ENCODE peak calls at places on chromosomes 7 and 10, in eight cellular contexts. One of them, this sample, is unnamed.

GRCh38 chr7:10793995-10794780 is 179.5 kb upstream of the PHF14 start:
- DNase-seq in IMR-90: no peak
- DNase-seq in kidney epithelial cell: no peak
- DNase-seq in BJ: no peak
- DNase-seq in foreskin fibroblast: no peak
- DNase-seq in Calu3: no peak
- DNase-seq in HFFc6: no peak
- DNase-seq in ovary: no peak
- DNase-seq in this sample: no peak

GRCh38 chr10:133520193-133520738 is 6.9 kb upstream of the CYP2E1 start:
- DNase-seq in BJ: peak; percentile 10
- DNase-seq in foreskin fibroblast: peak; percentile 49
- DNase-seq in kidney epithelial cell: no peak
- DNase-seq in Calu3: peak; percentile 94
- DNase-seq in IMR-90: peak; percentile 30
- DNase-seq in HFFc6: peak; percentile 38
- DNase-seq in ovary: peak; percentile 83
- DNase-seq in this sample: no peak

GRCh38 chr10:68600041-68600778 is 40.1 kb downstream of the TET1 start:
- DNase-seq in HFFc6: peak; percentile 82
- DNase-seq in foreskin fibroblast: peak; percentile 74
- DNase-seq in kidney epithelial cell: peak; percentile 49
- DNase-seq in BJ: peak; percentile 58
- DNase-seq in ovary: peak; percentile 53
- DNase-seq in IMR-90: peak; percentile 87
- DNase-seq in Calu3: peak; percentile 71
- DNase-seq in this sample: peak; percentile 42

GRCh38 chr10:133260895-133261725 is 15.6 kb downstream of the ADAM8 start:
- DNase-seq in foreskin fibroblast: no peak
- DNase-seq in ovary: peak; percentile 76
- DNase-seq in HFFc6: no peak
- DNase-seq in BJ: no peak
- DNase-seq in kidney epithelial cell: no peak
- DNase-seq in Calu3: peak; percentile 17
- DNase-seq in IMR-90: no peak
- DNase-seq in this sample: peak; percentile 43

GRCh38 chr10:34484164-34484563 is 330.9 kb downstream of the PARD3 start:
- DNase-seq in HFFc6: no peak
- DNase-seq in foreskin fibroblast: no peak
- DNase-seq in ovary: no peak
- DNase-seq in Calu3: no peak
- DNase-seq in IMR-90: no peak
- DNase-seq in BJ: no peak
- DNase-seq in kidney epithelial cell: no peak
- DNase-seq in this sample: no peak

GRCh38 chr7:129434846-129435318 is 650 bp downstream of the STRIP2 start:
- DNase-seq in kidney epithelial cell: no peak
- DNase-seq in IMR-90: peak; percentile 14
- DNase-seq in BJ: no peak
- DNase-seq in Calu3: peak; percentile 12
- DNase-seq in HFFc6: no peak
- DNase-seq in ovary: peak; percentile 37
- DNase-seq in foreskin fibroblast: peak; percentile 10
- DNase-seq in this sample: no peak

GRCh38 chr7:66296555-66296954 is 91.4 kb downstream of the TPST1 start:
- DNase-seq in IMR-90: peak; percentile 38
- DNase-seq in Calu3: no peak
- DNase-seq in kidney epithelial cell: no peak
- DNase-seq in HFFc6: no peak
- DNase-seq in foreskin fibroblast: peak; percentile 37
- DNase-seq in ovary: no peak
- DNase-seq in BJ: no peak
- DNase-seq in this sample: no peak

GRCh38 chr7:156935250-156935649 is 14.3 kb upstream of the NOM1 start:
- DNase-seq in ovary: no peak
- DNase-seq in Calu3: no peak
- DNase-seq in BJ: no peak
- DNase-seq in foreskin fibroblast: no peak
- DNase-seq in kidney epithelial cell: no peak
- DNase-seq in HFFc6: peak; percentile 19
- DNase-seq in IMR-90: peak; percentile 14
- DNase-seq in this sample: no peak

GRCh38 chr7:93231799-93232672 is at the start of gene VPS50:
- DNase-seq in IMR-90: peak; percentile 93
- DNase-seq in BJ: peak; percentile 88
- DNase-seq in Calu3: peak; percentile 94
- DNase-seq in foreskin fibroblast: peak; percentile 91
- DNase-seq in kidney epithelial cell: peak; percentile 89
- DNase-seq in ovary: peak; percentile 94
- DNase-seq in HFFc6: peak; percentile 94
- DNase-seq in this sample: peak; percentile 51
- TF ChIP-seq CTCF in IMR-90: no peak
- TF ChIP-seq CTCF in BJ: no peak
- TF ChIP-seq CTCF in Calu3: no peak
- TF ChIP-seq CTCF in foreskin fibroblast: no peak
- TF ChIP-seq CTCF in kidney epithelial cell: no peak
- TF ChIP-seq CTCF in ovary: no peak
- TF ChIP-seq CTCF in HFFc6: no peak
- TF ChIP-seq CTCF in this sample: no peak

GRCh38 chr10:96789571-96790108 is 42.5 kb upstream of the LCOR start:
- DNase-seq in Calu3: no peak
- DNase-seq in kidney epithelial cell: no peak
- DNase-seq in ovary: peak; percentile 41
- DNase-seq in HFFc6: no peak
- DNase-seq in IMR-90: no peak
- DNase-seq in foreskin fibroblast: no peak
- DNase-seq in BJ: no peak
- DNase-seq in this sample: no peak
- TF ChIP-seq CTCF in Calu3: no peak
- TF ChIP-seq CTCF in kidney epithelial cell: no peak
- TF ChIP-seq CTCF in ovary: no peak
- TF ChIP-seq CTCF in HFFc6: no peak
- TF ChIP-seq CTCF in IMR-90: no peak
- TF ChIP-seq CTCF in foreskin fibroblast: no peak
- TF ChIP-seq CTCF in BJ: no peak
- TF ChIP-seq CTCF in this sample: no peak

GRCh38 chr10:6327906-6328707 is 125.4 kb downstream of the PFKFB3 start:
- DNase-seq in IMR-90: no peak
- DNase-seq in ovary: no peak
- DNase-seq in Calu3: no peak
- DNase-seq in kidney epithelial cell: no peak
- DNase-seq in HFFc6: no peak
- DNase-seq in foreskin fibroblast: no peak
- DNase-seq in BJ: no peak
- DNase-seq in this sample: no peak

GRCh38 chr10:6333086-6333485 is 130.4 kb downstream of the PFKFB3 start:
- DNase-seq in ovary: no peak
- DNase-seq in IMR-90: no peak
- DNase-seq in Calu3: no peak
- DNase-seq in foreskin fibroblast: no peak
- DNase-seq in HFFc6: no peak
- DNase-seq in BJ: no peak
- DNase-seq in kidney epithelial cell: no peak
- DNase-seq in this sample: no peak

GRCh38 chr10:6333973-6334372 is 131.2 kb downstream of the PFKFB3 start:
- DNase-seq in BJ: no peak
- DNase-seq in Calu3: no peak
- DNase-seq in HFFc6: no peak
- DNase-seq in foreskin fibroblast: no peak
- DNase-seq in ovary: no peak
- DNase-seq in kidney epithelial cell: no peak
- DNase-seq in IMR-90: no peak
- DNase-seq in this sample: no peak

DNA sequence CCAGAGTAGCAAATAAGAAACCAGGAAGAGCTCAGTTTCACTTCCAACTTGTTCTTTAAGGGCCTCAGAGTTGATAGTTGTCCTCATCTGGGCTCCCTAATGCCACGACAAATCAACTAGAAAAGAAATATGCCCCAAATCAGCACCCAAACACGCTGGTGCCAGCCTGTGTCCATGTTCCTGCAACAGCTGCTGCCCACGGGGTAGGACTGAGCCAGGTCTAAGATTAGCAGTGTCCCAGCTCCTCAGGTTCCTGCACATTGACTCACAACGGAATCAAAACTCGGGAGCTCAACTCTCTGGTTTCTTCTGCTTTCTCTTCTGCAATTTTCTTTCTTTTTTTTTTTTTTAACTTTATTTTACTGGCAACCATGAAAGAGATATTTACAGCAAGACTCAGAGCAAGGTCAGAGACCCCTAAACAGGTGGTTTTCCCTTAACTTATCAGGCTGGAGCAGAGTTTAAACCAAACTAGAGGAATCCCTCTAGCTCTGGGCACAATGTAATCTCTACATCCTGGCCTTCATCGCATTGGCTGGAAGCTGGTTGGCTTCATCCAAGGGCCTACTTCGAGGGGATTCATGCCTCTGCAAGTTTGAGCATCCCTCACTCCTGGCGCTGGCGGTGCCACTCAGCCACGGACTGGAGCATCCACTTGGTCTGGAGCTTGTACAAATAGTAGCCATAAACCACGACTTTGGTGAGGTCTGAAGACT is 126.1 kb downstream of the PFKFB3 start:
- DNase-seq in BJ: no peak
- DNase-seq in Calu3: no peak
- DNase-seq in kidney epithelial cell: no peak
- DNase-seq in foreskin fibroblast: no peak
- DNase-seq in IMR-90: no peak
- DNase-seq in ovary: no peak
- DNase-seq in HFFc6: no peak
- DNase-seq in this sample: no peak
- TF ChIP-seq CTCF in BJ: no peak
- TF ChIP-seq CTCF in Calu3: no peak
- TF ChIP-seq CTCF in kidney epithelial cell: no peak
- TF ChIP-seq CTCF in foreskin fibroblast: no peak
- TF ChIP-seq CTCF in IMR-90: no peak
- TF ChIP-seq CTCF in ovary: no peak
- TF ChIP-seq CTCF in HFFc6: no peak
- TF ChIP-seq CTCF in this sample: no peak

DNA sequence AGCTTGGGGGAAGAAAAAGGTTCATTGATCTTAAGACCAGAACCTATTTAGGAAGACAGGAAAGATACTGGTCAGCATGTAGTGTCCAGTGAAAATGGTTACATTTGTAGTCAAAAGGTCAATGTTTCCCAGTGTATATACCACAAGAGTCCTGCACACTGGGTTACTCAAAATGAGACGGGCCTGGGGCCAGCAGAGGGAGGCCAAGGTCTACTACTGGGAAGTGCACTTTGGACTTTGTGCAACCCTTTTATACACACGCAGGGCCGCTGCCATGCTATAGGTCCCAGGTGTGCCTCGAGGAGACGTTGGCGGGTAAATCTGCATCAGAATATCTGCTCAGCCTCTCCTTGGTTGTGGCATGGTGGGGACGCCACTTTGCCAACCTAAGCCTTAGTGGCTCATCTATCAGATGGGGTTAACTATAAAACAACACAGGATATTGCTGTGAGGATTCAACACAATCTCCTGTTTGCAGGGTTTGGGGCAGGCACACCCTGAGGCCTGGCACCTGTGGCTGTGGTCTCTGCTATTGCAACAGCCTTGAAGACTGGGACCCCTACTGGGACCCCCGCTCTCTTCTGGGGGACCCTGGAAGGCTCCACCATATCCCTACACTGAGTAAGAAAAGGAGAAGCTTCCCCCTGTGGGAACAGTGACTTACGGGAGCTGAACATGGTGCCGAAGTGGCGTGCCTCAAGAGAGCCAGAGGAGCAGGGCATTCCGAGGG is 19.7 kb downstream of the CLRN3 start:
- DNase-seq in Calu3: peak; percentile 50
- DNase-seq in foreskin fibroblast: no peak
- DNase-seq in ovary: no peak
- DNase-seq in IMR-90: no peak
- DNase-seq in kidney epithelial cell: no peak
- DNase-seq in BJ: no peak
- DNase-seq in HFFc6: no peak
- DNase-seq in this sample: no peak
- TF ChIP-seq CTCF in Calu3: peak; percentile 39
- TF ChIP-seq CTCF in foreskin fibroblast: no peak
- TF ChIP-seq CTCF in ovary: no peak
- TF ChIP-seq CTCF in IMR-90: no peak
- TF ChIP-seq CTCF in kidney epithelial cell: no peak
- TF ChIP-seq CTCF in BJ: no peak
- TF ChIP-seq CTCF in HFFc6: no peak
- TF ChIP-seq CTCF in this sample: no peak

GRCh38 chr7:88040694-88041093 is 106.6 kb downstream of the ADAM22 start:
- DNase-seq in kidney epithelial cell: peak; percentile 19
- DNase-seq in BJ: no peak
- DNase-seq in HFFc6: no peak
- DNase-seq in IMR-90: no peak
- DNase-seq in ovary: no peak
- DNase-seq in foreskin fibroblast: peak; percentile 50
- DNase-seq in Calu3: no peak
- DNase-seq in this sample: no peak
- TF ChIP-seq CTCF in kidney epithelial cell: no peak
- TF ChIP-seq CTCF in BJ: no peak
- TF ChIP-seq CTCF in HFFc6: no peak
- TF ChIP-seq CTCF in IMR-90: no peak
- TF ChIP-seq CTCF in ovary: no peak
- TF ChIP-seq CTCF in foreskin fibroblast: no peak
- TF ChIP-seq CTCF in Calu3: no peak
- TF ChIP-seq CTCF in this sample: no peak

GRCh38 chr10:3068201-3068967 is 1.0 kb downstream of the PFKP start:
- DNase-seq in ovary: peak; percentile 78
- DNase-seq in IMR-90: peak; percentile 54
- DNase-seq in kidney epithelial cell: no peak
- DNase-seq in Calu3: peak; percentile 53
- DNase-seq in BJ: no peak
- DNase-seq in HFFc6: peak; percentile 45
- DNase-seq in foreskin fibroblast: peak; percentile 45
- DNase-seq in this sample: no peak
- TF ChIP-seq CTCF in ovary: no peak
- TF ChIP-seq CTCF in IMR-90: peak; percentile 36
- TF ChIP-seq CTCF in kidney epithelial cell: no peak
- TF ChIP-seq CTCF in Calu3: no peak
- TF ChIP-seq CTCF in BJ: peak; percentile 51
- TF ChIP-seq CTCF in HFFc6: peak; percentile 45
- TF ChIP-seq CTCF in foreskin fibroblast: no peak
- TF ChIP-seq CTCF in this sample: no peak

DNA sequence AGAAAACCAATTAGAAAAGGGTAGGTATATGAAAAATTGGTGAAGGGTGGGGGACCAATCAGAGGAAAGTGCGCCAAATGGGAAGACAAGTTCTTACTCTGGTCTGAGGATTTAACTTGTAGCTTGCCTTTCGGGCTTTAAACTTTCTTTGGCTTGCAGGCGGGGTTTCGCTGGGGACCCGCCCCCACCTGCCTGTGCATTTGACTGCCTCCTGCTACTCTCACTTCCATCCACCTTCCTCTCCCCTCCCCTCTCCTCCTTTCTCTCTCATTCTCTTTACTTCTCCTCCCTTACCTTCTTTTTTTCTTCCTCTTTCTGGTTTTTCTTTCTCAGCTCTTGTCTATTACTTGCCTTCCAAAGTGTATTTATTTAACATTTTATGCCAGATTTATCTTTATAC is 278.8 kb downstream of the DNAJB9 start:
- DNase-seq in Calu3: no peak
- DNase-seq in IMR-90: no peak
- DNase-seq in kidney epithelial cell: no peak
- DNase-seq in BJ: no peak
- DNase-seq in HFFc6: no peak
- DNase-seq in ovary: no peak
- DNase-seq in foreskin fibroblast: no peak
- DNase-seq in this sample: no peak
- TF ChIP-seq CTCF in Calu3: no peak
- TF ChIP-seq CTCF in IMR-90: no peak
- TF ChIP-seq CTCF in kidney epithelial cell: no peak
- TF ChIP-seq CTCF in BJ: no peak
- TF ChIP-seq CTCF in HFFc6: no peak
- TF ChIP-seq CTCF in ovary: no peak
- TF ChIP-seq CTCF in foreskin fibroblast: no peak
- TF ChIP-seq CTCF in this sample: no peak

GRCh38 chr7:104267701-104268368 is 60.0 kb upstream of the ORC5 start:
- DNase-seq in Calu3: no peak
- DNase-seq in BJ: no peak
- DNase-seq in kidney epithelial cell: no peak
- DNase-seq in IMR-90: peak; percentile 28
- DNase-seq in ovary: no peak
- DNase-seq in HFFc6: peak; percentile 11
- DNase-seq in foreskin fibroblast: peak; percentile 1
- DNase-seq in this sample: peak; percentile 27
- TF ChIP-seq CTCF in Calu3: no peak
- TF ChIP-seq CTCF in BJ: peak; percentile 57
- TF ChIP-seq CTCF in kidney epithelial cell: peak; percentile 45
- TF ChIP-seq CTCF in IMR-90: peak; percentile 56
- TF ChIP-seq CTCF in ovary: no peak
- TF ChIP-seq CTCF in HFFc6: peak; percentile 76
- TF ChIP-seq CTCF in foreskin fibroblast: peak; percentile 53
- TF ChIP-seq CTCF in this sample: peak; percentile 51